ENCODE peak calls at places on chromosomes 6 and 20, in four cellular contexts. X is K562, D is GM12878, Y is HepG2. G is an unnamed sample.

GRCh38 chr6:115514656-115515055 is 546.0 kb downstream of the FRK start:
- DNase-seq in X (no peak), D (no peak), Y (no peak), G (no peak)

GRCh38 chr6:3026811-3027626 is 27.3 kb downstream of the NQO2 start:
- DNase-seq in X (peak), D (peak), Y (no peak), G (no peak)

GRCh38 chr20:56245761-56246160 is 2.8 kb upstream of the MC3R start:
- DNase-seq in X (no peak), D (no peak), Y (no peak), G (no peak)

GRCh38 chr6:12431023-12431422 is 140.9 kb downstream of the EDN1 start:
- DNase-seq in X (no peak), D (no peak), Y (no peak), G (no peak)

GRCh38 chr6:130008236-130008873 is 10.0 kb upstream of the L3MBTL3 start:
- DNase-seq in X (no peak), D (no peak), Y (no peak), G (peak)

GRCh38 chr6:35258858-35259193 is 709 bp upstream of the ZNF76 start:
- DNase-seq in X (peak), D (no peak), Y (peak), G (no peak)

GRCh38 chr20:59322101-59322500 is 21.7 kb downstream of the EDN3 start:
- DNase-seq in X (no peak), D (no peak), Y (no peak), G (no peak)

GRCh38 chr6:134134654-134135053 is 82.2 kb upstream of the SLC2A12 start:
- DNase-seq in X (no peak), D (no peak), Y (no peak), G (no peak)

GRCh38 chr6:30163090-30163917 is at the start of gene TRIM15:
- DNase-seq in X (no peak), D (no peak), Y (peak), G (no peak)

GRCh38 chr6:29727637-29728036 is 4.4 kb downstream of the HLA-F start:
- DNase-seq in X (no peak), D (no peak), Y (no peak), G (no peak)

GRCh38 chr6:31734703-31735500 is 1.4 kb downstream of the CLIC1 start:
- DNase-seq in X (peak), D (peak), Y (peak), G (peak)

GRCh38 chr6:34595332-34596090 is 39.4 kb upstream of the SPDEF start:
- DNase-seq in X (no peak), D (no peak), Y (no peak), G (no peak)

GRCh38 chr6:3796396-3796795 is 44.9 kb upstream of the PXDC1 start:
- DNase-seq in X (no peak), D (no peak), Y (no peak), G (peak)

GRCh38 chr6:40295251-40295949 is 291.8 kb downstream of the LRFN2 start:
- DNase-seq in X (no peak), D (no peak), Y (no peak), G (no peak)

GRCh38 chr6:158086706-158087518 is 81.2 kb downstream of the SERAC1 start:
- DNase-seq in X (no peak), D (no peak), Y (no peak), G (no peak)
- TF ChIP-seq MYC in X (no peak), D (no peak), Y (no peak), G (no peak)

DNA sequence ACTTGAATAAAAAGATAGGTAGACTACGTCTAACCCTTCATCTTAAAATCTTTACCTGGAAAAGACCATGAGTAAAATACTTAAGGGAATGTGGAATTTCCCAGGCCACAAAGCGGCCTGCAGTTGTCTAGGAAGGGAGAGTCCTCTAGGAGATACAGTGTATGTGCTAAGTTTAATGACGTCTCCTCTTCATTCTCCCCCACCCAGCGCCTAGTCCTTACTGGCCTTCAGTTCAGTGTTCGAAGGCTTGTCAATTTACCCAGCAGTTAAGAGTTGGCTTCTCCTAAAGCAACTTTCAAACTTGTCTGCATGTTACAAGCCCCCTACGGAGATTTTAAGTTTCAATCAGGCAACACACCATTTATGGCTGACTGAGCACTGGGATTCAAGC is 35.2 kb downstream of the HFE start:
- DNase-seq in X (no peak), D (no peak), Y (peak), G (no peak)
- H3K9ac ChIP-seq in X (peak), D (peak), Y (peak), G (peak)

GRCh38 chr20:31945790-31946189 is 6.1 kb downstream of the PDRG1 start:
- DNase-seq in X (no peak), D (no peak), Y (no peak), G (no peak)
- TF ChIP-seq MYC in X (no peak), D (no peak), Y (no peak), G (no peak)

DNA sequence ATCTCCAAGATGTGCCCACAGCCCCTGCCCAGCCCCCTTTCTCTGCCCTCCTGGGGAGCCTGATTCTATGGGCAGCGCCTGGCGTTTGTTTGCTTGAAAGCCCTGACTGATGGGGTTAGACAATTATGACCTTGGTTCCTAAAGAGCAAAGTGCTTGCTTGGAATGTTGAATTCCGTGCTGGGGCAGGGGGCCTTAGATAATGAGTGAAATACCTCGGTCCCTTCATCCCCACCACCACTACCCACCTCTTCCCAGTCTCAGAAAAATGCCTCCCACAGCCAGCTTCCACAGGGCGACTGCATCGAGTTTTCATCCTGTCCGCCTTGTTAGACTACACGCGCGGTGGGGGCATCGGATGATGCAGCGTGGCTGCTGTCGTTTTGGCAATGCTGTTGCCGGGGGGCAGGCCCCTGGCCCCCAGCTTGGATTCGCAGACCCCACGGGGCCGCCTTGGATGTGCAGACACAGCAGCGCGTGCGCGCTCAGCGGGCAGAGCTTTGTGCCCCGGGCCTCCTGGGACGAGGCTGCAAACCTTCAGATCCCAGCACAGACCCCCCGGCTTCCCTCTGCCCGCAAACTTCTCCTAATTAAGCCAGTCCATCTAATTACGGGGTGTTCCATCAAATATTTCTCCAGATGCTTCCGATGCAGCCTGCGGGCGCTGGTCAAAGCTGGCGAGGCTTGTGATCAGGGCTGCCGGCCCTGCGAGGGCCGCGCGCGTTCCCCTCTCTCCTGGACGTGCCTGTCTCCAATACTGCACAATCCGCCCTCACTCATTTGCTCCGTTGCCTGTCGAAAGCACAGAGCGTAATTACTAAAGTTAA is 86.1 kb downstream of the LINC00237 start:
- DNase-seq in X (no peak), D (no peak), Y (peak), G (no peak)
- H3K9ac ChIP-seq in X (no peak), D (no peak), Y (peak), G (no peak)

GRCh38 chr6:16697437-16698162 is 63.7 kb downstream of the ATXN1 start:
- DNase-seq in X (no peak), D (no peak), Y (no peak), G (no peak)

GRCh38 chr6:16698163-16698533 is 63.1 kb downstream of the ATXN1 start:
- DNase-seq in X (no peak), D (no peak), Y (no peak), G (no peak)

GRCh38 chr6:16691328-16691727 is 69.9 kb downstream of the ATXN1 start:
- DNase-seq in X (no peak), D (no peak), Y (no peak), G (no peak)

GRCh38 chr6:16690244-16691142 is 70.8 kb downstream of the ATXN1 start:
- DNase-seq in X (no peak), D (no peak), Y (peak), G (no peak)

GRCh38 chr6:16694789-16695188 is 66.5 kb downstream of the ATXN1 start:
- DNase-seq in X (no peak), D (no peak), Y (no peak), G (no peak)
- TF ChIP-seq MYC in X (no peak), D (no peak), Y (no peak), G (no peak)

DNA sequence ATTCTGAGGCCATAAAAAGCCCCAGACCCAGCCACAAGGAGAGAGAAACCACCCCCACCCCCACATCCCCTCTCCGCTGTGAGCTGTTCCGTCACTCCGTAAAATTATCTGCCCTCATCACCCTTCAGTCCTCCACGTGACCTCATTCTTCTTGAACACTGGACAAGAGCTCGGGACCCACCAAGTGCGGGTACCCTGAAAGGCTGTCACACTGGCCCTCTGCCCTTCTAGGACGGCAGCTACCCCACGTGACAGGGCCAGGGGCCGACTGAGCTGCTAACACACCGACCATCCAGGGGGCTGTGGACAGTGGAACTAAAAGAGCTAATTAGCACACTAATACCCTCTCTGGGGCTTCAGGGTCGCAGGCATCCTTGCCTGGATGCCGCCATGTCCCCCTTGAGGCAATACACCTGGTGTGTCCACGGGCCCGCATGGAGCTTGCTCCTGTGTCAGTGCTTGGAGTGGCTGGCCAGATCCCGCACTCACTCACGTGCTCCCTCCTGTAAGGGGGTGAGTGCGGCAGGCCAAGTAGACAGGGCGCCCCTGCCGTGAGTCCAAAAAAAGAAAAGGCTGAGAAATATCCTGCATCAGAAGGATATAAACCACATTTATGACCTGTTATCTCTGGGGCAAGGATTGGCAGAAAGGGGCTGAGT is 29.2 kb upstream of the AHCY start:
- DNase-seq in X (no peak), D (no peak), Y (no peak), G (no peak)
- H3K9ac ChIP-seq in X (peak), D (no peak), Y (no peak), G (no peak)

GRCh38 chr20:18633411-18633810 is 45.6 kb downstream of the DTD1 start:
- DNase-seq in X (no peak), D (no peak), Y (no peak), G (no peak)

GRCh38 chr20:18624948-18625347 is 37.1 kb downstream of the DTD1 start:
- DNase-seq in X (no peak), D (no peak), Y (no peak), G (no peak)

GRCh38 chr20:18632196-18632789 is 44.4 kb downstream of the DTD1 start:
- DNase-seq in X (peak), D (no peak), Y (peak), G (peak)

GRCh38 chr20:18625907-18626655 is 38.2 kb downstream of the DTD1 start:
- DNase-seq in X (no peak), D (no peak), Y (no peak), G (no peak)

DNA sequence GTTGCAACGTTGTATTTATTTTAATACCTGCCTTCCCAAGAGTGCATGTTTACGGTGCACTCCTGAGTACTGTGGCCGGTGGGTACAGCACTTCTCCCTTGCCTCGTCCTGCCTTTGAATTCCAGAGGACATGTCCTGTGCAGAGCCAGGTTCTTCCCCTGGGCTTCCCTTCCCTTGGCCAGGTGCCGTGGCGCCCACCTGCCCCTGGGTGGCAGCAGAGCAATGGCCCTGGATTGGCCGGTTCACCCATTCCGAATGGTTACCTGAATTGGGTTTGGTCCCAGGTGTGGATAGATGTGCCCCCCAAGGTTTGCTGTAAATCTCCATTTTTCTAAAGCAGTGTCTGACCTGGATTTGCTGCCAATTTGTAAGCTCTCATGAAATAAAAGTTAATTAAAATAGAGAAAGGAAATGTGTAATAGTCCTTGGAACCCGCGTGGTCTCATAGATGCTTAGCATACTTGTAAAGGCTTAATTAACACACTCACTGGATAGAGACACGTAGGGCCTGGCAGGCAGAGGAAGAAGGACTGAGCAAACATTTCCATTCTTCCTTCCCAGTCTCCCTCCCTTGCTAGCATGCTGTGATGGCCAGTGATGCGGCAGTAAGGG is 40.6 kb downstream of the DTD1 start:
- DNase-seq in X (peak), D (no peak), Y (peak), G (no peak)
- TF ChIP-seq MYC in X (no peak), D (no peak), Y (no peak), G (no peak)

DNA sequence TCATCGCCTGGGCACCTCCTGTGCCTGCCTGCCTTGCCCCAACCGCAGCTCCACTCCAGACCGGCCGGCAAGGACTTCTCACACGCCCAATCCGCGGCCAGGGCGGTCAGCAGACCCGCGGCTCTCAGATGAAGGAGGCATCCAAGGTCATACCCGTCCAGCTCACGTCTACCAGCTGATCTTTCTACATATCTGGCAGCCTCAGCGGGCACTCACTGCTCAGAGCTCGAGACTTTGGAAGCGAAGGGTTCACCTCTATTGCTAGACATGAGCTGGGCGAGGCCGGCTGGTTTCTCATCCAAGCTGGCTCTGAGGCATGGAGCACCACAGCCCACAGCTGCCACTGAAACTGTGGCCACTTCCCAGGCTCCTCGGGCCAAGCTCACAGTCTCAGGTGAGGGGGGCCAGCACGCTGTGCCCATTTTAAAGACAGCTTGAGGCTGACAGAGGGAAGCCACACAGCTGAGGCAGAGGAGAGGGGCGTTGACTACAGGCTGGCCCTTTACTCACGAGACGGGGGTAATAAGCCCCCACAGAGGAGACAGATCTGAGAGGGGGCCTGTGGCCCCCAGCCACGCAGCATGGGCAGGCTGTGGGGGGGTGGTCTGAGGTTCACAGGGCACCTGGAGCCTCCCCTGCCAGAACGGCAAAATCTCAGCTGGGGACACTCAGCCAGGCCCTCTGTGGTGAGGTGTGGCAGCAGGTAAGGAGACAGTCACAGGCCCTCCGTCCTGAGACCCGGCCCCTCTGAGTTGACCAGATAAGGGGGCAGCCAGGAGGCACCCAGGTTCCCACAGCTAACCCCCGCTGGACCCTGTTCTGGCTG is 2.0 kb downstream of the LAMA5 start:
- DNase-seq in X (no peak), D (no peak), Y (no peak), G (no peak)
- H3K9ac ChIP-seq in X (peak), D (no peak), Y (peak), G (peak)

G was measured in endothelial cell of umbilical vein.